ENCODE peak calls at places on chromosomes 6 and 20, in four cellular contexts. Y is bronchial epithelial cell, V is tibial artery, C is fibroblast of lung. A is an unnamed sample.

GRCh38 chr20:57620274-57620990 is at the start of gene ZBP1:
- DNase-seq in Y (no peak), V (peak; percentile 58), C (no peak), A (no peak)

GRCh38 chr20:33531047-33531877 is 41.4 kb downstream of the CBFA2T2 start:
- DNase-seq in Y (no peak), V (no peak), C (peak; percentile 56), A (no peak)

GRCh38 chr6:143545976-143546547 is 34.5 kb upstream of the FUCA2 start:
- DNase-seq in Y (peak; percentile 37), V (no peak), C (peak; percentile 28), A (no peak)

GRCh38 chr6:113644861-113645575 is 212.1 kb upstream of the MARCKS start:
- DNase-seq in Y (peak; percentile 98), V (no peak), C (peak; percentile 89), A (peak; percentile 91)

GRCh38 chr6:109595998-109596397 is 95.0 kb downstream of the AK9 start:
- DNase-seq in Y (peak; percentile 33), V (no peak), C (peak; percentile 33), A (peak; percentile 44)

GRCh38 chr6:52647199-52647598 is 23.7 kb upstream of the TMEM14A start:
- DNase-seq in Y (peak; percentile 35), V (no peak), C (peak; percentile 37), A (no peak)

GRCh38 chr6:148771212-148771601 is 24.4 kb downstream of the UST start:
- DNase-seq in Y (no peak), V (no peak), C (no peak), A (no peak)

GRCh38 chr20:42635699-42636411 is 553.9 kb downstream of the PTPRT start:
- DNase-seq in Y (no peak), V (no peak), C (no peak), A (no peak)

GRCh38 chr6:73525546-73526330 is 4.9 kb upstream of the EEF1A1 start:
- DNase-seq in Y (no peak), V (no peak), C (peak; percentile 18), A (no peak)

GRCh38 chr20:62141397-62142251 is 1.6 kb downstream of the PSMA7 start:
- DNase-seq in Y (peak; percentile 50), V (no peak), C (peak; percentile 46), A (no peak)

GRCh38 chr6:5179917-5180316 is 80.8 kb downstream of the LYRM4 start:
- DNase-seq in Y (no peak), V (no peak), C (no peak), A (no peak)

GRCh38 chr20:57584768-57585461 is 24.0 kb downstream of the PCK1 start:
- DNase-seq in Y (no peak), V (no peak), C (no peak), A (no peak)

GRCh38 chr6:151409260-151409659 is 17.9 kb upstream of the ZBTB2 start:
- DNase-seq in Y (no peak), V (no peak), C (no peak), A (no peak)

DNA sequence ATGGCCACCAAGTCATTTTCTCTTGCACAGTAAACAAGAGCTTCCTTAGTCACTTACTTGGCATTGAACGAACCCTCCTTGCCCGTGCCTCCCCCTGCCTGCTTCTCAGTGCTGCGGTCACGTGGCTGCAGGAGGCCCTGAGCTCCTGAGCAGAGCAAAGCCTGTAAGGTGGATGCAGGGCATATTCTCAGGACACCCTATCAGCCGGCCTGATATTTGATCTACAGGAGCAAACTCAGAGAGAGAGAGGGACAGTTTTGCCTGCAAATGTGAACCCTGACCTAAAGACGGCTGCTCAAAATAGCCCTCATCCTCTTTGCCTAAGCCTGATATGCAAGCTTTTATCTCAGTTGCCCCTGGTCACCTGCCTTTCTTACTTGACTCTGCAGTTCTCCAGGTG is 93.0 kb upstream of the POPDC3 start:
- DNase-seq in Y (peak; percentile 47), V (no peak), C (peak; percentile 15), A (no peak)
- H3K4me3 ChIP-seq in Y (no peak overlapping the region), V (no peak overlapping the region), C (no peak overlapping the region), A (no peak overlapping the region)

GRCh38 chr20:32019563-32020463 is 9.6 kb downstream of the CCM2L start:
- DNase-seq in Y (no peak), V (peak; percentile 37), C (no peak), A (no peak)

GRCh38 chr20:32021091-32021490 is 10.9 kb downstream of the CCM2L start:
- DNase-seq in Y (no peak), V (peak; percentile 13), C (no peak), A (no peak)

GRCh38 chr20:32019156-32019510 is 8.9 kb downstream of the CCM2L start:
- DNase-seq in Y (no peak), V (peak; percentile 38), C (no peak), A (no peak)

GRCh38 chr20:32018269-32019155 is 8.3 kb downstream of the CCM2L start:
- DNase-seq in Y (no peak), V (peak; percentile 51), C (no peak), A (no peak)

GRCh38 chr20:32017711-32018251 is 7.5 kb downstream of the CCM2L start:
- DNase-seq in Y (peak; percentile 39), V (no peak), C (no peak), A (no peak)
- TF ChIP-seq CTCF in Y (peak; percentile 68), V (no peak), C (no peak), A (no peak)

GRCh38 chr6:159460476-159460875 is 232.6 kb downstream of the SOD2 start:
- DNase-seq in Y (no peak), V (no peak), C (no peak), A (no peak)
- H3K27me3 ChIP-seq in Y (no peaks in the 10 kb centered on the region), V (no peaks in the 10 kb centered on the region), C (no peaks in the 10 kb centered on the region), A (no peaks in the 10 kb centered on the region)

GRCh38 chr20:37416202-37417145 is 70.5 kb downstream of the SRC start:
- DNase-seq in Y (no peak), V (no peak), C (no peak), A (no peak)

GRCh38 chr20:37417146-37417856 is 71.4 kb downstream of the SRC start:
- DNase-seq in Y (no peak), V (no peak), C (no peak), A (no peak)

GRCh38 chr20:37414133-37414532 is 68.2 kb downstream of the SRC start:
- DNase-seq in Y (no peak), V (no peak), C (no peak), A (no peak)

GRCh38 chr20:37414636-37415035 is 68.7 kb downstream of the SRC start:
- DNase-seq in Y (no peak), V (no peak), C (no peak), A (no peak)

DNA sequence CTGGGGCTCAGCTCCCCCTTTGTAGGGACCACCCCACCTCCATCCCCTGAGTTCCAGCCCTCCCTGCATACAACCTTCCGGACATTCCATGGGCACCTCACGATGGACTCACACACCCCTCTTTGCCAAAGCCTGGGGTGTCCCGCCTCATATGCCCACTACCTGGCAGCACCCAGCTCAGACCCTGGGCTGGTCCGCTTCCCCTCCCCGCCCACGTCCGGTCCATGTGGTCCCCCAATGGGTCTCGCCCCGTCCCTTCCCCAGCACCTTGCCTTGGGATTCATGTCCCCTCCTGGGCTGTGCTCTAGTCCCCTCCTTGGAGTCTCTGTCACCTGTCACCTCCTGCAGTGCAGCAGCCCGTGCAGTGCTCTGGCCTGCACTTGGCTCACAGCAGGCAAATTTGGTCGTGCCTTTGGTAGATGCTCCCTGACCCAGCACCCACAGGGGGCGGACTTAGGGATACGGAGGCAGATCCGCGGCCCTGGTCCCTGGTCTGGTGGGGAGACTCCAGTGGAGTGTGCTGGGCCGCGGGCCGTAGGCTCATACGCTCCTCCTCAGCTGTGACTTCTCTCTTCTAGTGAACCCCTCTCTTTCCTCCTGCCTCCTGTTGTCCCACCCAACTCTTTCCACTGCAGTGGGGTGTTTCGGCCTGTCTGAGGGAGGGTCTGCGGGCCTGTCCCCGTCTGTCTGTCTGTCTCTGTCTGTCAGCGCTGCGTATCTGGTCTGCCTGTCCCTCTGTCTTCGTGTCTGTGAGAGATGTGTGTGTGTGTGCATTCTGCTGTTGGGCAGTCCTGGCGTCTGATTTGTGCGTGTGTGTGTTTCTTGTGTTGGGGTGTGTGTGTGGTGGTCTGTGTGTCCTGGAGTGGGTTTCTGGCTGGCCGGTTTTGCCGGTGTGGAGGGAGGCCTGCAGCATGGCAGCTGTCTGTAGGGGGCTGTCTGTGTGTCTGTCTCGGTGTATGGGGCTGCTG is 69.5 kb downstream of the SRC start:
- DNase-seq in Y (no peak), V (no peak), C (no peak), A (no peak)
- H3K4me3 ChIP-seq in Y (no peak overlapping the region), V (no peak overlapping the region), C (no peak overlapping the region), A (no peak overlapping the region)

GRCh38 chr6:153309666-153310065 is 178.6 kb upstream of the RGS17 start:
- DNase-seq in Y (no peak), V (no peak), C (no peak), A (no peak)

DNA sequence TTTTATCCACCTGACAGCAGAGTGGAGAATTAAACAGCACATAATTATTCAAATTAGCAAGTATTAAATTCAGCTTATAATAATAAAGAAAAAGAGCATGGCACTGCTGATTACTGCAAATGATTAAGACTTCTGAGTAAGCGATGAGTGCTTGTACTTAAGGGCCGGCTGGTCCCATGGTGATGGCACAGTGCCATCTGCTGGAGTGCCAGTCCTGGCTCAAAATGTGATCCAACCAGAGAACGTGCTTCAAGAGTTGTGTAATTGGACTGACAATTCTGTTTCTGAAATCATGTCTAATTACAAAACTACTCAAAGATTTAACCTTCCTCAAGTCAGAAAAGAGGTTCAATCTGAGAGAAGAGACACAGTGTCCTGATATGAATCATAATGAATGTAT is 181.6 kb upstream of the RGS17 start:
- DNase-seq in Y (peak; percentile 86), V (no peak), C (peak; percentile 76), A (peak; percentile 35)
- TF ChIP-seq CTCF in Y (peak; percentile 60), V (no peak), C (peak; percentile 38), A (peak; percentile 77)

GRCh38 chr20:51563597-51564332 is 21.2 kb upstream of the NFATC2 start:
- DNase-seq in Y (peak; percentile 60), V (peak; percentile 78), C (peak; percentile 88), A (peak; percentile 97)
- H3K27me3 ChIP-seq in Y (peaks cover 41% of the 10 kb centered on the region), V (no peaks in the 10 kb centered on the region), C (peaks cover 3% of the 10 kb centered on the region), A (no peaks in the 10 kb centered on the region)